ENCODE peak calls at places on chromosomes 12 and 14, in ten cellular contexts. I is kidney, T is spleen, F is AG04450, Y is nephron progenitor cell, A is endothelial cell, R is MCF 10A, S is foreskin fibroblast, V is glutamatergic neuron, K is lower lobe of right lung. J is an unnamed sample.

GRCh38 chr14:38716871-38717270 is 386.2 kb downstream of the SEC23A start:
- DNase-seq in V (no peak), A (no peak), I (no peak), R (no peak), Y (no peak), T (no peak), S (no peak), K (no peak), F (no peak), J (no peak)

GRCh38 chr14:90985601-90986242 is 74.7 kb downstream of the RPS6KA5 start:
- DNase-seq in F (no peak), A (no peak), V (no peak), S (no peak), Y (no peak), R (no peak), K (no peak), T (no peak), I (no peak), J (no peak)

GRCh38 chr14:91261115-91261514 is 16.6 kb upstream of the GPR68 start:
- DNase-seq in T (no peak), F (no peak), S (no peak), I (no peak), Y (no peak), A (no peak), R (no peak), K (no peak), V (no peak), J (no peak)

GRCh38 chr14:68598621-68599447 is 194.0 kb downstream of the ZFP36L1 start:
- DNase-seq in I (no peak), Y (no peak), S (peak), K (peak), R (peak), T (peak), F (peak), A (peak), V (no peak), J (peak)

GRCh38 chr12:4272014-4272975 is 1.3 kb upstream of the CCND2 start:
- DNase-seq in R (peak), K (peak), V (peak), Y (peak), T (peak), I (peak), S (peak), A (peak), F (no peak), J (no peak)

GRCh38 chr12:64669270-64669842 is 59.1 kb downstream of the RASSF3 start:
- DNase-seq in V (peak), R (no peak), A (peak), Y (peak), F (no peak), T (peak), I (peak), K (peak), S (no peak), J (no peak)

GRCh38 chr12:80941916-80942315 is 4.2 kb upstream of the LIN7A start:
- DNase-seq in V (no peak), K (no peak), A (no peak), Y (no peak), S (peak), I (no peak), T (no peak), F (no peak), R (peak), J (no peak)

GRCh38 chr14:81868172-81868571 is 334.5 kb upstream of the SEL1L start:
- DNase-seq in V (no peak), Y (no peak), A (no peak), F (no peak), K (no peak), S (no peak), T (no peak), R (peak), I (no peak), J (no peak)

GRCh38 chr12:56629459-56630179 is 507 bp downstream of the BAZ2A start:
- DNase-seq in A (no peak), S (no peak), V (peak), I (no peak), Y (peak), R (peak), K (peak), T (no peak), F (no peak), J (no peak)

GRCh38 chr12:92551853-92552397 is 150.9 kb upstream of the PLEKHG7 start:
- DNase-seq in F (no peak), K (no peak), S (peak), A (no peak), I (no peak), V (no peak), T (no peak), Y (no peak), R (peak), J (peak)

GRCh38 chr14:44449694-44450093 is 57.4 kb downstream of the FSCB start:
- DNase-seq in I (no peak), V (no peak), S (no peak), F (no peak), Y (no peak), T (no peak), R (no peak), A (no peak), K (no peak), J (no peak)

GRCh38 chr12:69000540-69001243 is 67.7 kb upstream of the CPM start:
- DNase-seq in I (no peak), A (no peak), V (no peak), Y (no peak), K (no peak), R (no peak), T (no peak), F (peak), S (peak), J (no peak)

GRCh38 chr12:66776974-66777373 is 98.1 kb upstream of the GRIP1 start:
- DNase-seq in T (peak), K (no peak), R (no peak), S (no peak), I (no peak), V (no peak), Y (no peak), A (no peak), F (no peak), J (no peak)

GRCh38 chr14:45728448-45729225 is 475.6 kb upstream of the MIS18BP1 start:
- DNase-seq in R (no peak), V (no peak), F (no peak), K (no peak), S (no peak), A (no peak), T (no peak), I (no peak), Y (no peak), J (no peak)

GRCh38 chr14:59305836-59306555 is 117.5 kb downstream of the DAAM1 start:
- DNase-seq in I (no peak), V (no peak), R (no peak), A (no peak), K (no peak), F (no peak), Y (no peak), S (peak), T (no peak), J (no peak)

GRCh38 chr14:23406725-23407355 is 1.2 kb downstream of the MYH6 start:
- DNase-seq in A (no peak), V (no peak), I (peak), K (no peak), R (no peak), T (no peak), Y (no peak), F (no peak), S (no peak), J (no peak)

GRCh38 chr14:72377016-72377415 is 444.8 kb downstream of the RGS6 start:
- DNase-seq in Y (no peak), I (no peak), F (no peak), T (no peak), K (no peak), A (no peak), S (no peak), R (no peak), V (no peak), J (no peak)

GRCh38 chr12:132163041-132163910 is 19.0 kb downstream of the NOC4L start:
- DNase-seq in S (no peak), A (no peak), V (peak), R (peak), F (no peak), T (peak), K (no peak), Y (no peak), I (peak), J (no peak)

GRCh38 chr12:108640802-108641445 is 7.2 kb upstream of the SELPLG start:
- DNase-seq in F (no peak), R (no peak), S (no peak), A (no peak), Y (no peak), K (peak), T (peak), V (no peak), I (no peak), J (no peak)

GRCh38 chr12:90991952-90992465 is 12.8 kb downstream of the EPYC start:
- DNase-seq in K (no peak), I (no peak), Y (no peak), V (no peak), T (no peak), S (no peak), F (no peak), A (no peak), R (no peak), J (no peak)

GRCh38 chr12:40344312-40344711 is 119.5 kb downstream of the LRRK2 start:
- DNase-seq in I (no peak), T (no peak), R (no peak), K (no peak), V (no peak), A (no peak), F (no peak), Y (no peak), S (no peak), J (no peak)

GRCh38 chr12:26026713-26027112 is 68.2 kb downstream of the RASSF8 start:
- DNase-seq in F (no peak), S (no peak), A (no peak), I (no peak), Y (no peak), K (no peak), T (no peak), R (no peak), V (no peak), J (no peak)

GRCh38 chr12:116366824-116367223 is 89.3 kb upstream of the MED13L start:
- DNase-seq in K (no peak), A (no peak), T (peak), S (no peak), Y (no peak), V (no peak), I (no peak), F (no peak), R (no peak), J (no peak)

GRCh38 chr14:54567634-54568561 is 970 bp downstream of the SAMD4A start:
- DNase-seq in Y (peak), T (peak), I (peak), A (peak), F (no peak), K (peak), R (peak), S (no peak), V (peak), J (no peak)

DNA sequence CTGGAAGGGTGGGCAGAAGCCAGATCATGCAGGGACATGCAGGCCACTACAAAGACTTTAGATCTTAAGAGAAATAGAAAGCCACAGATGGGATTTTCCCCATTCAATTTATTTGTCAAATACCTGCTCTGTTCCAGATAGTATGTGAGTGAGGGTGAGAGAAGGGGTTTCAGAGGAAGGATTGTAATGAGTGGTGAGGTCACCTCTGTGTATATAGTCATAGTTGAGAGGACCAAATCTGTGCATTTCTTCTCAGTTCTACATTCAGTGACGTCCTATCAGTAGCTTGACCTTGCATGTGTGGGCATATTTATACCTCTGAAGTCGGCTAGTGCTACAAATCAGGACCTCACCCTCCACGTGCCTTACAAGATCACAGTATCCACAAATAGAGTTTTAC is 31.2 kb upstream of the RBM19 start:
- DNase-seq in R (no peak), A (no peak), Y (no peak), S (no peak), I (no peak), T (no peak), K (no peak), V (no peak), F (no peak), J (no peak)
- TF ChIP-seq CTCF in R (no peak), A (no peak), Y (no peak), S (no peak), I (no peak), T (no peak), K (no peak), V (no peak), F (no peak), J (no peak)

DNA sequence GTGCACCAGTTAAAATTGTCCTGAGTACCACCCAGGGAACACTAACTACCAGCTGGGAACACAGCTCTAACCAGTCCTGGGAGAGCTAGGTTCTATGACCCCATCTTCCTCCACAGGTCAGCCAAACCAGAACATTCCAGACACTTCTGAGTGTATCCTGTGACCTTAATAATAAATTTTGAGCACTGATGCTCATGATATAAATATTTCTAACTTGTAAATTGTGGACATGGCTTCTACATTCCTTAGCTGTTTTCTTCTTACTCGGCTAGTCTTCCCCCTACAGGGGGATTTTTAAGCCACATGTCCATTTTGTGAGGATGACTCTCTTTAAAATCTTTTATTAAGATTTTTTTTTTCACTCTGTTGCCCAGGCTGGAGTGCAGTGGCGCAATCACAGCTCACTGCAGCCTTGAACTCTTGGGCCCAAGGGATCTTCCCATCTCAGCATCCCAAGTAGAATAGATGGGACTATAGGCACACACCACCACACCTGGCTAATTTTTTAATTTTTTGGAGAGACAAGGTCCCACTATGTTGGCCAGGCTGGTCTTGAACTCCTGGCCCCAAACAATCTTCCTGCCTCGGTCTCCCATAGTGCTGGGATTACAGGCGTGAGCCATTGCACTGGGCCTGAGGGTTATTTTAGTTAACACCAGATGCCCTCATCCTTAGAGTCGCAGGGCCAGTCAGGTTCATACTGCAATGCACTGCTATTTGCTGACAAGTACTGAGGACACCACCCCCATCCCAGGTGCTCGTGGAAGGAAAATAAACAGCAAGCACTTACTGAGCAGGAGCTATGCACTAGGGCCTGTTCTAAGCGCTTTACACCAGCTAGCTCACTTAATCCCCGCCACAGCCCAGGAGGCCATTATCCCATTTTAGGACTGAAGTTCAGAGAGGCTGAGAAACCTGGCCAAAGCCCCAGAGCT is 142.6 kb upstream of the NCOR2 start:
- DNase-seq in V (no peak), A (no peak), I (peak), K (no peak), R (no peak), Y (no peak), T (no peak), F (peak), S (peak), J (no peak)
- TF ChIP-seq CTCF in V (no peak), A (no peak), I (no peak), K (no peak), R (no peak), Y (no peak), T (no peak), F (peak), S (peak), J (peak)

GRCh38 chr14:77184396-77185092 is 2.9 kb downstream of the TMEM63C start:
- DNase-seq in V (no peak), T (no peak), I (no peak), K (no peak), A (no peak), Y (no peak), R (peak), F (no peak), S (no peak), J (no peak)

GRCh38 chr14:77183896-77184295 is 2.3 kb downstream of the TMEM63C start:
- DNase-seq in F (no peak), K (no peak), V (no peak), R (no peak), A (no peak), S (no peak), T (no peak), Y (no peak), I (no peak), J (no peak)

GRCh38 chr14:77185093-77185465 is 3.5 kb downstream of the TMEM63C start:
- DNase-seq in I (no peak), S (no peak), K (no peak), V (no peak), F (no peak), R (peak), T (no peak), Y (no peak), A (no peak), J (no peak)

GRCh38 chr14:77181124-77181602 is 435 bp upstream of the TMEM63C start:
- DNase-seq in S (no peak), R (no peak), A (no peak), I (no peak), Y (no peak), K (no peak), V (no peak), T (no peak), F (no peak), J (no peak)

GRCh38 chr14:77181603-77182437 is at the start of gene TMEM63C:
- DNase-seq in I (peak), K (no peak), T (peak), A (peak), F (no peak), R (peak), Y (peak), S (no peak), V (peak), J (no peak)
- TF ChIP-seq CTCF in I (no peak), K (no peak), T (no peak), A (no peak), F (no peak), R (no peak), Y (no peak), S (no peak), V (no peak), J (no peak)

GRCh38 chr12:106710143-106710893 is 64.2 kb upstream of the RIC8B start:
- DNase-seq in Y (no peak), A (no peak), F (no peak), I (no peak), K (no peak), R (no peak), T (no peak), V (no peak), S (no peak), J (no peak)

GRCh38 chr12:106715582-106715981 is 58.9 kb upstream of the RIC8B start:
- DNase-seq in A (no peak), K (no peak), S (no peak), I (no peak), V (no peak), R (no peak), F (no peak), T (no peak), Y (no peak), J (no peak)

GRCh38 chr12:106709068-106709511 is 65.4 kb upstream of the RIC8B start:
- DNase-seq in K (peak), A (no peak), S (no peak), I (no peak), T (no peak), F (no peak), V (no peak), R (no peak), Y (no peak), J (no peak)

GRCh38 chr12:106711316-106711715 is 63.2 kb upstream of the RIC8B start:
- DNase-seq in F (no peak), Y (no peak), I (no peak), A (no peak), T (no peak), S (no peak), R (no peak), K (no peak), V (no peak), J (no peak)

DNA sequence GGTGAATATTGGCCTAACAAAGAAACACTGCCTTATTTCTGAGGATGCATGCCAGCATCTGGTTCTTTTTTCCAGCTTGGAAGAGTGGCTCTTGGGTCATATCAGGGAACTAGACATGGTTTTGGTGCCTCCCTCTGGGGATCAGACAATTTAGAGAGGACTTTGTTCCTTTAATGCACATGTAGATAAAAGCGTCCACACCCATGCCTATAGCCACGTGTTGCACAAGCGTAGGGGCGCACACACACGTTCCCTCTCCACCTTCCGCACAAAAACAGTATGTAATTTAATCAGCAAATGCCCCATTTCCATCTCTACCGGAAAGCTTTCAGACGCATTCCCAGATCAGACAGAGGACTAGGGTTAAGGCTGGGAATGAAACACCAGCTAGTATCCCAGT is 61.7 kb upstream of the RIC8B start:
- DNase-seq in F (no peak), K (no peak), I (no peak), T (no peak), R (no peak), V (no peak), Y (no peak), S (no peak), A (no peak), J (no peak)
- TF ChIP-seq CTCF in F (no peak), K (no peak), I (no peak), T (no peak), R (no peak), V (no peak), Y (no peak), S (no peak), A (no peak), J (no peak)

GRCh38 chr12:106918746-106919145 is 37.0 kb upstream of the TMEM263 start:
- DNase-seq in S (no peak), V (peak), K (no peak), T (no peak), A (peak), I (no peak), Y (peak), R (peak), F (no peak), J (no peak)
- TF ChIP-seq CTCF in S (peak), V (peak), K (no peak), T (no peak), A (no peak), I (peak), Y (peak), R (peak), F (peak), J (peak)

J was measured in AG09319.